ENCODE peak calls at places on chromosomes 11 and 22, in seven cellular contexts. One of them, this sample, is unnamed.
A peak's percentile ranks its signal among the peaks of the same experiment; 100 is the strongest.

GRCh38 chr11:3153291-3153861 is 11.7 kb downstream of the OSBPL5 start:
- DNase-seq in AG09309: no peak
- DNase-seq in lung microvascular endothelial cell: peak; percentile 26
- DNase-seq in mammary epithelial cell: no peak
- DNase-seq in activated CD4-positive, alpha-beta T cell treated with anti-CD3 and anti-CD28 coated beads for 24 hours: no peak
- DNase-seq in left ventricle myocardium inferior: peak; percentile 74
- DNase-seq in NCI-H1694: no peak
- DNase-seq in this sample: no peak

GRCh38 chr11:133318221-133318620 is 214.1 kb downstream of the OPCML start:
- DNase-seq in lung microvascular endothelial cell: no peak
- DNase-seq in AG09309: no peak
- DNase-seq in NCI-H1694: no peak
- DNase-seq in mammary epithelial cell: no peak
- DNase-seq in activated CD4-positive, alpha-beta T cell treated with anti-CD3 and anti-CD28 coated beads for 24 hours: no peak
- DNase-seq in left ventricle myocardium inferior: no peak
- DNase-seq in this sample: no peak

GRCh38 chr11:47186937-47187681 is 875 bp upstream of the PACSIN3 start:
- DNase-seq in mammary epithelial cell: peak; percentile 29
- DNase-seq in AG09309: no peak
- DNase-seq in NCI-H1694: peak; percentile 31
- DNase-seq in activated CD4-positive, alpha-beta T cell treated with anti-CD3 and anti-CD28 coated beads for 24 hours: peak; percentile 47
- DNase-seq in left ventricle myocardium inferior: peak; percentile 78
- DNase-seq in lung microvascular endothelial cell: peak; percentile 22
- DNase-seq in this sample: peak; percentile 65

GRCh38 chr22:22397875-22398524 is 110.5 kb downstream of the ZNF280B start:
- DNase-seq in activated CD4-positive, alpha-beta T cell treated with anti-CD3 and anti-CD28 coated beads for 24 hours: no peak
- DNase-seq in mammary epithelial cell: no peak
- DNase-seq in left ventricle myocardium inferior: peak; percentile 57
- DNase-seq in AG09309: no peak
- DNase-seq in NCI-H1694: no peak
- DNase-seq in lung microvascular endothelial cell: no peak
- DNase-seq in this sample: no peak

GRCh38 chr22:38249301-38249700 is 23.5 kb downstream of the TMEM184B start:
- DNase-seq in activated CD4-positive, alpha-beta T cell treated with anti-CD3 and anti-CD28 coated beads for 24 hours: no peak
- DNase-seq in mammary epithelial cell: no peak
- DNase-seq in left ventricle myocardium inferior: no peak
- DNase-seq in AG09309: no peak
- DNase-seq in NCI-H1694: no peak
- DNase-seq in lung microvascular endothelial cell: no peak
- DNase-seq in this sample: no peak

GRCh38 chr11:68120212-68121066 is 749 bp downstream of the CHKA start:
- DNase-seq in mammary epithelial cell: no peak
- DNase-seq in AG09309: no peak
- DNase-seq in NCI-H1694: no peak
- DNase-seq in lung microvascular endothelial cell: peak; percentile 39
- DNase-seq in left ventricle myocardium inferior: peak; percentile 52
- DNase-seq in activated CD4-positive, alpha-beta T cell treated with anti-CD3 and anti-CD28 coated beads for 24 hours: peak; percentile 15
- DNase-seq in this sample: peak; percentile 61

GRCh38 chr11:119709638-119710346 is 19.2 kb downstream of the NECTIN1 start:
- DNase-seq in NCI-H1694: peak; percentile 66
- DNase-seq in activated CD4-positive, alpha-beta T cell treated with anti-CD3 and anti-CD28 coated beads for 24 hours: no peak
- DNase-seq in AG09309: no peak
- DNase-seq in lung microvascular endothelial cell: no peak
- DNase-seq in left ventricle myocardium inferior: no peak
- DNase-seq in mammary epithelial cell: no peak
- DNase-seq in this sample: peak; percentile 48

GRCh38 chr22:47474895-47475294 is 712.4 kb downstream of the TBC1D22A start:
- DNase-seq in AG09309: no peak
- DNase-seq in activated CD4-positive, alpha-beta T cell treated with anti-CD3 and anti-CD28 coated beads for 24 hours: no peak
- DNase-seq in lung microvascular endothelial cell: no peak
- DNase-seq in left ventricle myocardium inferior: no peak
- DNase-seq in mammary epithelial cell: no peak
- DNase-seq in NCI-H1694: no peak
- DNase-seq in this sample: no peak

GRCh38 chr11:1460994-1461805 is 25.4 kb downstream of the MOB2 start:
- DNase-seq in NCI-H1694: no peak
- DNase-seq in activated CD4-positive, alpha-beta T cell treated with anti-CD3 and anti-CD28 coated beads for 24 hours: no peak
- DNase-seq in lung microvascular endothelial cell: no peak
- DNase-seq in left ventricle myocardium inferior: no peak
- DNase-seq in AG09309: no peak
- DNase-seq in mammary epithelial cell: no peak
- DNase-seq in this sample: no peak

GRCh38 chr11:24324211-24324610 is 172.6 kb upstream of the LUZP2 start:
- DNase-seq in AG09309: no peak
- DNase-seq in lung microvascular endothelial cell: peak; percentile 2
- DNase-seq in left ventricle myocardium inferior: no peak
- DNase-seq in mammary epithelial cell: no peak
- DNase-seq in activated CD4-positive, alpha-beta T cell treated with anti-CD3 and anti-CD28 coated beads for 24 hours: no peak
- DNase-seq in NCI-H1694: no peak
- DNase-seq in this sample: no peak

GRCh38 chr11:56841210-56841810 is 92.8 kb upstream of the OR9G4 start:
- DNase-seq in NCI-H1694: peak; percentile 38
- DNase-seq in left ventricle myocardium inferior: no peak
- DNase-seq in activated CD4-positive, alpha-beta T cell treated with anti-CD3 and anti-CD28 coated beads for 24 hours: peak; percentile 30
- DNase-seq in mammary epithelial cell: peak; percentile 57
- DNase-seq in AG09309: peak; percentile 29
- DNase-seq in lung microvascular endothelial cell: peak; percentile 70
- DNase-seq in this sample: peak; percentile 61

GRCh38 chr11:71324788-71325417 is 72.5 kb upstream of the SHANK2 start:
- DNase-seq in mammary epithelial cell: no peak
- DNase-seq in activated CD4-positive, alpha-beta T cell treated with anti-CD3 and anti-CD28 coated beads for 24 hours: no peak
- DNase-seq in NCI-H1694: no peak
- DNase-seq in left ventricle myocardium inferior: no peak
- DNase-seq in AG09309: no peak
- DNase-seq in lung microvascular endothelial cell: no peak
- DNase-seq in this sample: no peak

GRCh38 chr11:80349986-80350385 is 909.2 kb upstream of the TENM4 start:
- DNase-seq in lung microvascular endothelial cell: no peak
- DNase-seq in activated CD4-positive, alpha-beta T cell treated with anti-CD3 and anti-CD28 coated beads for 24 hours: no peak
- DNase-seq in left ventricle myocardium inferior: no peak
- DNase-seq in NCI-H1694: no peak
- DNase-seq in mammary epithelial cell: no peak
- DNase-seq in AG09309: no peak
- DNase-seq in this sample: no peak

GRCh38 chr11:112617089-112617407 is 344.2 kb upstream of the NCAM1 start:
- DNase-seq in lung microvascular endothelial cell: no peak
- DNase-seq in AG09309: no peak
- DNase-seq in NCI-H1694: no peak
- DNase-seq in mammary epithelial cell: no peak
- DNase-seq in activated CD4-positive, alpha-beta T cell treated with anti-CD3 and anti-CD28 coated beads for 24 hours: no peak
- DNase-seq in left ventricle myocardium inferior: no peak
- DNase-seq in this sample: no peak

GRCh38 chr11:130260735-130261134 is 54.0 kb downstream of the ZBTB44 start:
- DNase-seq in NCI-H1694: no peak
- DNase-seq in mammary epithelial cell: no peak
- DNase-seq in activated CD4-positive, alpha-beta T cell treated with anti-CD3 and anti-CD28 coated beads for 24 hours: no peak
- DNase-seq in AG09309: no peak
- DNase-seq in left ventricle myocardium inferior: no peak
- DNase-seq in lung microvascular endothelial cell: no peak
- DNase-seq in this sample: no peak

GRCh38 chr11:128726464-128727139 is 32.7 kb downstream of the FLI1 start:
- DNase-seq in AG09309: no peak
- DNase-seq in left ventricle myocardium inferior: no peak
- DNase-seq in mammary epithelial cell: no peak
- DNase-seq in lung microvascular endothelial cell: peak; percentile 29
- DNase-seq in NCI-H1694: no peak
- DNase-seq in activated CD4-positive, alpha-beta T cell treated with anti-CD3 and anti-CD28 coated beads for 24 hours: no peak
- DNase-seq in this sample: peak; percentile 38

GRCh38 chr11:114705280-114706024 is 27.1 kb downstream of the NXPE2 start:
- DNase-seq in AG09309: no peak
- DNase-seq in left ventricle myocardium inferior: peak; percentile 33
- DNase-seq in activated CD4-positive, alpha-beta T cell treated with anti-CD3 and anti-CD28 coated beads for 24 hours: no peak
- DNase-seq in lung microvascular endothelial cell: no peak
- DNase-seq in NCI-H1694: no peak
- DNase-seq in mammary epithelial cell: no peak
- DNase-seq in this sample: no peak

GRCh38 chr11:19907839-19908238 is 195.2 kb downstream of the NAV2 start:
- DNase-seq in AG09309: no peak
- DNase-seq in lung microvascular endothelial cell: no peak
- DNase-seq in NCI-H1694: no peak
- DNase-seq in mammary epithelial cell: no peak
- DNase-seq in left ventricle myocardium inferior: no peak
- DNase-seq in activated CD4-positive, alpha-beta T cell treated with anti-CD3 and anti-CD28 coated beads for 24 hours: no peak
- DNase-seq in this sample: no peak

GRCh38 chr11:121099885-121100284 is 1.2 kb upstream of the TECTA start:
- DNase-seq in left ventricle myocardium inferior: no peak
- DNase-seq in mammary epithelial cell: no peak
- DNase-seq in NCI-H1694: no peak
- DNase-seq in activated CD4-positive, alpha-beta T cell treated with anti-CD3 and anti-CD28 coated beads for 24 hours: no peak
- DNase-seq in lung microvascular endothelial cell: no peak
- DNase-seq in AG09309: no peak
- DNase-seq in this sample: no peak

GRCh38 chr11:80167766-80168165 is 726.9 kb upstream of the TENM4 start:
- DNase-seq in NCI-H1694: no peak
- DNase-seq in lung microvascular endothelial cell: no peak
- DNase-seq in activated CD4-positive, alpha-beta T cell treated with anti-CD3 and anti-CD28 coated beads for 24 hours: no peak
- DNase-seq in mammary epithelial cell: no peak
- DNase-seq in left ventricle myocardium inferior: no peak
- DNase-seq in AG09309: no peak
- DNase-seq in this sample: peak; percentile 82

This sample was measured in MM.1S.